ENCODE peak calls at places on chromosome 15, in ten cellular contexts. W is foreskin keratinocyte, Z is GM20000, B is activated T-helper 1 cell treated with Interleukin-2 at 50 U/mL for 16 hours, N is smooth muscle cell of the brain vasculature, G is H9, Y is kidney, D is HS-27A, Q is NCI-H187 treated with DMSO at 0.1 percent for 48 hours, X is fibroblast of villous mesenchyme. T is an unnamed sample.

GRCh38 chr15:58423858-58424608 is 7.8 kb upstream of the LIPC start:
- DNase-seq in W (no peak), Z (no peak), B (no peak), N (no peak), G (no peak), Y (no peak), D (no peak), Q (no peak), X (no peak), T (no peak)

GRCh38 chr15:77983708-77984445 is 93.6 kb downstream of the TBC1D2B start:
- DNase-seq in W (no peak), Z (no peak), B (no peak), N (no peak), G (peak), Y (peak), D (no peak), Q (no peak), X (no peak), T (no peak)

GRCh38 chr15:70342554-70343548 is 245.1 kb upstream of the TLE3 start:
- DNase-seq in W (no peak), Z (no peak), B (no peak), N (no peak), G (no peak), Y (no peak), D (no peak), Q (no peak), X (no peak), T (no peak)

GRCh38 chr15:88389120-88389519 is 78.1 kb downstream of the MRPL46 start:
- DNase-seq in W (no peak), Z (no peak), B (no peak), N (no peak), G (no peak), Y (no peak), D (no peak), Q (no peak), X (no peak), T (no peak)

GRCh38 chr15:75199347-75199976 is 2.2 kb upstream of the C15orf39 start:
- DNase-seq in W (no peak), Z (no peak), B (no peak), N (no peak), G (no peak), Y (no peak), D (no peak), Q (no peak), X (no peak), T (peak)

GRCh38 chr15:45910671-45911070 is 275.8 kb downstream of the SQOR start:
- DNase-seq in W (no peak), Z (no peak), B (no peak), N (no peak), G (no peak), Y (no peak), D (no peak), Q (no peak), X (no peak), T (no peak)

GRCh38 chr15:62365795-62366442 is 200.8 kb upstream of the C2CD4B start:
- DNase-seq in W (peak), Z (no peak), B (no peak), N (no peak), G (no peak), Y (no peak), D (no peak), Q (no peak), X (no peak), T (no peak)

GRCh38 chr15:68818088-68818670 is 2.5 kb downstream of the ANP32A start:
- DNase-seq in W (no peak), Z (peak), B (peak), N (no peak), G (peak), Y (peak), D (peak), Q (no peak), X (peak), T (no peak)

GRCh38 chr15:68408971-68409370 is 23.0 kb downstream of the ITGA11 start:
- DNase-seq in W (no peak), Z (no peak), B (no peak), N (no peak), G (no peak), Y (peak), D (no peak), Q (no peak), X (no peak), T (no peak)

GRCh38 chr15:86316699-86317378 is 237.2 kb downstream of the AGBL1 start:
- DNase-seq in W (no peak), Z (no peak), B (no peak), N (no peak), G (no peak), Y (no peak), D (no peak), Q (no peak), X (no peak), T (no peak)

GRCh38 chr15:29124581-29125381 is 144.8 kb downstream of the NSMCE3 start:
- DNase-seq in W (no peak), Z (no peak), B (no peak), N (no peak), G (no peak), Y (peak), D (no peak), Q (no peak), X (no peak), T (no peak)

GRCh38 chr15:101092186-101092866 is 159.5 kb downstream of the CHSY1 start:
- DNase-seq in W (no peak), Z (no peak), B (no peak), N (peak), G (no peak), Y (no peak), D (no peak), Q (no peak), X (peak), T (no peak)

GRCh38 chr15:88897456-88898194 is 2.3 kb upstream of the HAPLN3 start:
- DNase-seq in W (peak), Z (no peak), B (peak), N (no peak), G (no peak), Y (peak), D (no peak), Q (no peak), X (peak), T (no peak)

GRCh38 chr15:45664451-45664850 is 29.6 kb downstream of the SQOR start:
- DNase-seq in W (no peak), Z (no peak), B (no peak), N (no peak), G (no peak), Y (no peak), D (no peak), Q (no peak), X (no peak), T (no peak)

GRCh38 chr15:73752817-73753214 is 335 bp downstream of the INSYN1 start:
- DNase-seq in W (no peak), Z (no peak), B (no peak), N (no peak), G (no peak), Y (no peak), D (no peak), Q (no peak), X (no peak), T (no peak)

GRCh38 chr15:65962187-65962586 is 92.9 kb downstream of the RAB11A start:
- DNase-seq in W (no peak), Z (no peak), B (no peak), N (no peak), G (no peak), Y (no peak), D (no peak), Q (no peak), X (no peak), T (no peak)

GRCh38 chr15:69946870-69947269 is 150.8 kb downstream of the TLE3 start:
- DNase-seq in W (no peak), Z (no peak), B (no peak), N (no peak), G (no peak), Y (no peak), D (no peak), Q (no peak), X (no peak), T (no peak)

GRCh38 chr15:71743861-71744382 is 66.4 kb upstream of the NR2E3 start:
- DNase-seq in W (no peak), Z (peak), B (peak), N (no peak), G (no peak), Y (no peak), D (no peak), Q (no peak), X (peak), T (no peak)

GRCh38 chr15:41501191-41501917 is 7.7 kb downstream of the ITPKA start:
- DNase-seq in W (no peak), Z (peak), B (no peak), N (no peak), G (no peak), Y (no peak), D (no peak), Q (no peak), X (peak), T (no peak)

GRCh38 chr15:80953953-80954778 is 35.5 kb downstream of the MESD start:
- DNase-seq in W (no peak), Z (no peak), B (no peak), N (no peak), G (peak), Y (no peak), D (no peak), Q (no peak), X (peak), T (no peak)

GRCh38 chr15:82647045-82647834 is at the start of gene CPEB1:
- DNase-seq in W (no peak), Z (peak), B (no peak), N (no peak), G (peak), Y (peak), D (peak), Q (no peak), X (peak), T (no peak)

GRCh38 chr15:91866971-91867372 is 13.5 kb downstream of the SLCO3A1 start:
- DNase-seq in W (peak), Z (no peak), B (no peak), N (no peak), G (no peak), Y (peak), D (no peak), Q (peak), X (no peak), T (no peak)

GRCh38 chr15:35696767-35697231 is 150.8 kb upstream of the DPH6 start:
- DNase-seq in W (peak), Z (no peak), B (no peak), N (no peak), G (no peak), Y (no peak), D (peak), Q (no peak), X (peak), T (no peak)

GRCh38 chr15:76196286-76196948 is 114.9 kb downstream of the ETFA start:
- DNase-seq in W (peak), Z (no peak), B (no peak), N (no peak), G (no peak), Y (peak), D (peak), Q (no peak), X (peak), T (no peak)

GRCh38 chr15:69857246-69857645 is 240.5 kb downstream of the TLE3 start:
- DNase-seq in W (no peak), Z (no peak), B (no peak), N (no peak), G (no peak), Y (no peak), D (no peak), Q (no peak), X (no peak), T (no peak)

T was measured in GM12864.